ENCODE peak calls at places on chromosomes 5 and 9, in six cellular contexts. F is HepG2, K is A549, T is transverse colon, W is SK-N-SH, P is stomach. S is an unnamed sample.
A peak's percentile ranks its signal among the peaks of the same experiment; 100 is the strongest.

GRCh38 chr5:157108961-157109360 is at the start of gene HAVCR2:
- DNase-seq in T (peak; percentile 42), F (no peak), P (peak; percentile 39), W (no peak), K (no peak), S (no peak)

GRCh38 chr5:158430166-158430828 is 571.4 kb upstream of the CLINT1 start:
- DNase-seq in P (no peak), K (no peak), T (no peak), W (no peak), F (no peak), S (no peak)

GRCh38 chr5:138351056-138351455 is 1.4 kb upstream of the KDM3B start:
- DNase-seq in F (no peak), T (no peak), K (no peak), P (no peak), W (no peak), S (no peak)

GRCh38 chr9:123923377-123923776 is 6.5 kb downstream of the DENND1A start:
- DNase-seq in K (no peak), W (no peak), F (no peak), P (no peak), T (no peak), S (no peak)

GRCh38 chr9:38694676-38695075 is 25.3 kb downstream of the FAM240B start:
- DNase-seq in W (no peak), K (no peak), F (no peak), P (no peak), T (no peak), S (no peak)

GRCh38 chr5:151923865-151924264 is 786 bp downstream of the GLRA1 start:
- DNase-seq in K (peak; percentile 25), P (no peak), T (no peak), F (no peak), W (peak; percentile 54), S (no peak)

GRCh38 chr5:81397169-81397568 is 3.2 kb upstream of the ACOT12 start:
- DNase-seq in W (peak; percentile 38), P (no peak), T (no peak), F (no peak), K (no peak), S (no peak)

GRCh38 chr9:100104314-100104713 is 5.3 kb downstream of the INVS start:
- DNase-seq in T (no peak), K (no peak), F (no peak), P (no peak), W (no peak), S (no peak)

GRCh38 chr5:157546456-157547100 is 29.0 kb downstream of the ADAM19 start:
- DNase-seq in F (no peak), K (no peak), W (no peak), T (no peak), P (no peak), S (no peak)

GRCh38 chr5:82661933-82662332 is 383.8 kb upstream of the RPS23 start:
- DNase-seq in T (no peak), F (no peak), W (no peak), K (no peak), P (no peak), S (no peak)

GRCh38 chr5:132083065-132083678 is 9.6 kb downstream of the CSF2 start:
- DNase-seq in F (no peak), K (no peak), P (no peak), T (no peak), W (no peak), S (no peak)

GRCh38 chr5:65163698-65164097 is 318.0 kb downstream of the ADAMTS6 start:
- DNase-seq in T (no peak), P (no peak), W (no peak), K (no peak), F (no peak), S (no peak)

GRCh38 chr5:1348986-1349245 is 4.0 kb upstream of the CLPTM1L start:
- DNase-seq in F (no peak), K (no peak), T (no peak), P (no peak), W (no peak), S (no peak)

DNA sequence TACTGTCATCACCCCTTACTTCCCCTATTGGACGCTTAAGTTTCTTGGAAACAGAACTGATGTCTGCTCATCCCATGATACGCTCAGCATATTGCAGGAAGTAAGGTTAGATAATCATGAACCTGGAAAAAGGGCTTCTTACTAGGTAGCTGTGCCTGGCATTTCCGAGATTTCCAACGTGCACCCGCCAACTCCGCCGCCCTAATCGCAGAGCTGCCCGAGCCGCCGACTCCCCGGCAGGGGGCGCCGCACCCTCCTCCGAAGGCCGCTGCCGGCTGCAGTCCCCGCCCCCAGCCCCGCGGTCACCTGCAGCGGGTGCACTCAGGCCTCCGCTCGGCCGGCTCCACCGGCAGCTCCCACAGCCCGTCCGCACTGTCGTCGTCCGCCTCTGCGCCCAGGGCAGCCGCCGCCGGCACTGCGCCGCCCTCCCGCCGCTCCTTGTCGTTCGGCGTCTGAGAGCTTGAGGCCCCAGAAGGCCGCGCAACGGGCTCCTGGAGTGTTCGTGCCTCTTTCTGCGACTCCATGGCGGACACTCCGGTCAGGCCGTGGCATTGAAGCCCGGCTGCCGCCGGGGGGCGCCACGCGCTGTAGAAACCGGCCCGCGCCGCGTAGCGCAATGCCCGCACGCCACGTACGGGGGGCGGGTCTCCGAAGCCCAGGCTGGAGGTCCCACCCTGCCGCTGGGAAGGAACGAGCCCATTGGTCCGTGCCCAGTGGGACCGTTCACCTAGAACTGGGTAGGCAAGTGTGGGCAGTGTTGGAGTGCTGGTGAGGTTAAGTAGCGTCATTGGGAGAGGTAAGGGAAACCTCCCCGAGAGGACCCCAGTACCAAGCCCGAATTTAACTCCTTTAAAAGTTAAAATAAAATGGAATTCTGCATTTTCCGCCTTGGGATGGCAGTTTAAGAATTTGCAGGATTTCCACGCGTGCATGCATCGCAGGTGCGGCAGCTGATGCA is at the start of gene DTWD2:
- DNase-seq in K (peak; percentile 95), F (peak; percentile 92), P (peak; percentile 96), T (peak; percentile 96), W (peak; percentile 96), S (peak; percentile 99)
- TF ChIP-seq EP300 in K (no peak), F (peak; percentile 19), P (no peak), T (no peak), W (no peak), S (no peak)

GRCh38 chr5:38755171-38755570 is 90.6 kb upstream of the OSMR start:
- DNase-seq in F (no peak), T (no peak), W (no peak), K (no peak), P (no peak), S (no peak)
- TF ChIP-seq CTCF in F (no peak), T (no peak), W (no peak), K (no peak), P (no peak), S (no peak)

GRCh38 chr9:3733039-3733408 is 207.2 kb upstream of the RFX3 start:
- DNase-seq in T (no peak), F (no peak), W (peak; percentile 7), P (no peak), K (no peak), S (no peak)
- TF ChIP-seq EP300 in T (no peak), F (no peak), W (no peak), P (no peak), K (no peak), S (no peak)

DNA sequence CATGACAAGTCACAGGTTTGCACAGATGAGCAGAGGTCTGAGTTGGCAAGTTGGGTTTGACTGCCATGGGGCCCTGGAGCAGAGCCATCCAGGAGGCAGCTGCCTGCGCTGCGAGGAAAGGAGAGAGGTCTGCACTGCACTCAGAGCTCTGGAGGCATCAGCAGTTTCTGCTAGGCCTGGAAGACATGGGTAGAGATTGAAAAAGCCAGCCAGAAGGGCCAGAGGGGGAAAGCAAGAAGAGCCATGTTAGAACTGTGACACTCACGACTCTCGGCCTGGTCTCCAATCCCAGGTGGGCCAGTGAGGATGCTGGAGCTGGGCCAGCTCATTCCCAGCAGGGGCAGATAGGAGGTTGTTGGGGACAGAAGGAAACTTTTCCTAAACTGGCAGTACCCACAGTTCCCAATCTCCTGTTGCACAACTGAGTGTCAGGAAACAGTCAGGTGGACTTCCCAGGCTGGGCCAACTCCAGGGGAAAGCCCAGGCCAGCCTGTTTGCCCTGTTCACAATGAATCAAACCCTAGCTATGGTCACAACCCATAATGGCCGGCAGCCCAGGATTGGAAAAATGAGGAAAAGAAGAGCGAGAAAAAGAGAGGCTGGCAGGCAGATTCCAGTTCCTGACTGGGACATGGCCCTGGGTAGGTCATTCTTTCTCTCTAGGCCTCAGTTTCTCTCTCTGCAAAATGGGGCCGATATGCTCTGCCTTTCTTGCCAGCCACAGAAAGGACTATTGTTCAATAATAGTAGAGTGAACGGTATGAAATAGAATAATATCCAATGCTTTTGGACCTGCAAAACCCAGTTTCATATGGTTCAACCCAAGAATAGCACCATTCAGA is 7.8 kb upstream of the ORM1 start:
- DNase-seq in W (no peak), P (peak; percentile 51), T (no peak), K (no peak), F (no peak), S (no peak)
- TF ChIP-seq CTCF in W (no peak), P (no peak), T (no peak), K (no peak), F (no peak), S (no peak)

DNA sequence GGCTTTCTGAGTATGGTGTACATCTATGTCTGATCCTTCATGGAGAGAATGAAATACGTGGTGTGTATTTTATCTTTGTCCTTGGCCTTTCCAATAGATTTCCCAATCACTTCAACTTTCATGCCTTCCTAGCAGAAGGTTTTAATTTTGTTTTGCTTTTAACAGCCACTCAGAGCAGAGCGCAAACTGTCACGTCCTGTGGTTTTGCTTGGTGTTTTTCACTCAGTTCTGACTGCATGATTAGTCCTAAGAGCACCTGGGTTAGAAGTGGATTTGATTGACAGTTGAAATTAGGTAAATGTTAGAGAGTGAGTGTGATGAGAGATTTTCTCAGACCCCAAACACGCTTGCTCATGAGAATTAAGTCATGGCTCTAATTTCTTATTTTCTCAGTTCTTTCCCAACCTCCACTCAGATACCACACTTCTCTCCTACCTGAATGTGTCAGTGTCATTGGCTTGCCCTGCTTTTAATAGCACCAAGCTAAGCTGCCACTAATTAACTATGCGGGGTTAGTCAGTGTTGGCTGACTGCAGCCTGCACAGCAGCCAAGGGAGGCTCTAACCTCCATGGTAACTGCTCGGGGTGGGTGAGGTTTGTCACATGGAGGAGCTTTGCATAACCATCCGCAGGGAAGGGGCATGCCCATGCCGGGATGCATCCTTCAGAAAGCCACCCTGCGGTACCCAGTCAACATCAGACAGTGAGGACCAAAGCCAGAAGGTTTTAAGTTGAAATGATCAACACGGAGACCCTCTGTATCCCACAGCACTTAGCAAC is 173.4 kb downstream of the NR3C1 start:
- DNase-seq in P (no peak), F (peak; percentile 37), W (no peak), K (no peak), T (no peak), S (no peak)
- TF ChIP-seq EP300 in P (no peak), F (no peak), W (no peak), K (no peak), T (no peak), S (no peak)

DNA sequence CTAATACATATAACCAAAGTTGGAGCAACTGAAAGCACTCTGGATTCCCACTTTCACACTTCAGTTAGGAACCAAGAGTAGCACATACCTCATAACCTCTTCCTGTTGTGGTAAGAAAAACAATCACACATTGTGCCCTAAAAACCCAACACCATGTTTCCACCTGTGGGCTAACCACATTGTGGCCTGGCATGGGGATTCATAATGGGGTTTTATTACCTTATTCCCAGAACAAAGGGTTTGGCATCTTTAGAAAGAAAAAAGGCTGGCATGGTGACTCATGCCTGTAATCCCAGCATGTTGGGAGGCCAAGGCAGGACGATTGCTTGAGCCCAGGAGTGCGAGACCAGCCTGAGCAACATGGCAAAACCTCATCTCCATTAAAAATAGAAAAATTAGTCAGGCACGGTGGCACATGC is 60.6 kb downstream of the HSD17B3 start:
- DNase-seq in W (no peak), P (no peak), F (no peak), K (no peak), T (no peak), S (no peak)
- TF ChIP-seq CTCF in W (no peak), P (no peak), F (no peak), K (no peak), T (no peak), S (no peak)

S was measured in upper lobe of left lung.